ENCODE peak calls at places on chromosomes 12 and 14, in four cellular contexts. One of them, this sample, is unnamed.

GRCh38 chr12:132448453-132448800 is 41.5 kb upstream of the FBRSL1 start:
- DNase-seq in Calu3: no peak
- DNase-seq in GM20000: no peak
- DNase-seq in MM.1S: no peak
- DNase-seq in this sample: no peak

GRCh38 chr12:124496584-124496983 is 70.8 kb downstream of the NCOR2 start:
- DNase-seq in GM20000: peak
- DNase-seq in MM.1S: no peak
- DNase-seq in Calu3: no peak
- DNase-seq in this sample: no peak

GRCh38 chr12:121227294-121227693 is 17.4 kb downstream of the P2RX4 start:
- DNase-seq in MM.1S: peak
- DNase-seq in GM20000: peak
- DNase-seq in Calu3: peak
- DNase-seq in this sample: no peak

GRCh38 chr14:72173038-72173720 is 240.9 kb downstream of the RGS6 start:
- DNase-seq in MM.1S: no peak
- DNase-seq in GM20000: no peak
- DNase-seq in Calu3: no peak
- DNase-seq in this sample: no peak

GRCh38 chr12:114669501-114670256 is 14.3 kb downstream of the TBX3 start:
- DNase-seq in MM.1S: no peak
- DNase-seq in Calu3: no peak
- DNase-seq in GM20000: no peak
- DNase-seq in this sample: peak

GRCh38 chr14:90483551-90483950 is 86.7 kb downstream of the CALM1 start:
- DNase-seq in GM20000: no peak
- DNase-seq in MM.1S: no peak
- DNase-seq in Calu3: peak
- DNase-seq in this sample: no peak

GRCh38 chr14:103008768-103009342 is 48.5 kb downstream of the CDC42BPB start:
- DNase-seq in GM20000: no peak
- DNase-seq in Calu3: no peak
- DNase-seq in MM.1S: no peak
- DNase-seq in this sample: no peak

GRCh38 chr14:85263916-85264315 is 266.0 kb upstream of the FLRT2 start:
- DNase-seq in MM.1S: no peak
- DNase-seq in GM20000: no peak
- DNase-seq in Calu3: no peak
- DNase-seq in this sample: peak

GRCh38 chr12:16384732-16385131 is 37.3 kb downstream of the MGST1 start:
- DNase-seq in MM.1S: no peak
- DNase-seq in GM20000: no peak
- DNase-seq in Calu3: no peak
- DNase-seq in this sample: no peak

GRCh38 chr14:77094672-77095284 is 3.3 kb upstream of the CIPC start:
- DNase-seq in GM20000: peak
- DNase-seq in MM.1S: peak
- DNase-seq in Calu3: peak
- DNase-seq in this sample: peak

GRCh38 chr12:9344540-9344939 is 136.3 kb upstream of the PZP start:
- DNase-seq in MM.1S: no peak
- DNase-seq in Calu3: no peak
- DNase-seq in GM20000: no peak
- DNase-seq in this sample: no peak

GRCh38 chr12:118238888-118239287 is 103.0 kb downstream of the PEBP1 start:
- DNase-seq in MM.1S: no peak
- DNase-seq in Calu3: no peak
- DNase-seq in GM20000: peak
- DNase-seq in this sample: no peak

GRCh38 chr12:5506295-5506694 is 74.4 kb downstream of the NTF3 start:
- DNase-seq in MM.1S: no peak
- DNase-seq in Calu3: no peak
- DNase-seq in GM20000: no peak
- DNase-seq in this sample: no peak

GRCh38 chr14:75204106-75204505 is 27.7 kb upstream of the TMED10 start:
- DNase-seq in GM20000: no peak
- DNase-seq in Calu3: peak
- DNase-seq in MM.1S: no peak
- DNase-seq in this sample: no peak

GRCh38 chr12:114316076-114316475 is 89.9 kb downstream of the TBX5 start:
- DNase-seq in MM.1S: no peak
- DNase-seq in GM20000: no peak
- DNase-seq in Calu3: no peak
- DNase-seq in this sample: no peak

GRCh38 chr12:70367268-70368141 is 1.4 kb downstream of the KCNMB4 start:
- DNase-seq in Calu3: no peak
- DNase-seq in GM20000: no peak
- DNase-seq in MM.1S: no peak
- DNase-seq in this sample: no peak

GRCh38 chr14:73286598-73286997 is 49.3 kb downstream of the PAPLN start:
- DNase-seq in GM20000: no peak
- DNase-seq in Calu3: no peak
- DNase-seq in MM.1S: no peak
- DNase-seq in this sample: no peak

GRCh38 chr14:73280903-73281302 is 43.6 kb downstream of the PAPLN start:
- DNase-seq in Calu3: no peak
- DNase-seq in MM.1S: no peak
- DNase-seq in GM20000: no peak
- DNase-seq in this sample: no peak

GRCh38 chr14:73287071-73287470 is 49.8 kb downstream of the PAPLN start:
- DNase-seq in GM20000: no peak
- DNase-seq in Calu3: no peak
- DNase-seq in MM.1S: no peak
- DNase-seq in this sample: no peak

GRCh38 chr14:73285979-73286378 is 48.7 kb downstream of the PAPLN start:
- DNase-seq in GM20000: no peak
- DNase-seq in MM.1S: no peak
- DNase-seq in Calu3: no peak
- DNase-seq in this sample: no peak

DNA sequence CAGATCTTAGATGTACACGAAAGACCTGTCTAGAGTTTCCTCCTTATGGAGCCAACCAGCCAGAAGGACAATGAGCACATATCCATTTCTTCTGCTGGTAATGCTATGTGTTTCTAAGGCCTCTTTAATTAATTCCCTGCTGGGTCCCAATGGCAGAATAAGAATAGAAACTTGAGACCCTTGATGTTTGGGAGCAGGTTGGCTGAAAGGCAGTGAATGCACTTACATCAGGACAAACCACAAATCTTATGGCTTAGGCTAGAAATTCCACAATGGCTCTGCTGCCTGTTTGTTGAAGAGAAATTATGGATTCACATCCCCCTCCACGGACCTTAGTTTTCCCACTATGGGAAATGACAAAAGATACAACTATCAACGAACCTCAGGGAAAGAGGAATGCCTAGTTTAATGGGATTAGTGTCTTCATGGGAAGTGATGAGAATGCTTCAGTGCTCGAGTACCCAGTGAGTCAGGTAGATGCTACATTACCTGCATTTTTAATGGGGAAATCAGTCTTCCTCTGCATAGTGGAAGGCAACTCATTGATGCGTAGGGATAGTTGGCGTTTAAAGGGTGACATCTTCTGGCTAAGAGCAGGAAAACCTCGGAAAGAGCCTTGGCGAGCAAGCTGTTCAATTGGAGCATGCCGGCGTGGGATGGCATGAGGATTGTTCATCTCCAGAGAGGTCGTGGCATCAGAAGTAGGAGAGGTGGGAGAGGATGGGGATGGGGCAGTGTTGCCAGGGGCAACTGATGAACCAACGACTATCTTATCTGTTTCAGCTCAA is 46.5 kb downstream of the PAPLN start:
- DNase-seq in Calu3: no peak
- DNase-seq in GM20000: no peak
- DNase-seq in MM.1S: no peak
- DNase-seq in this sample: no peak
- TF ChIP-seq CTCF in Calu3: no peak
- TF ChIP-seq CTCF in GM20000: no peak
- TF ChIP-seq CTCF in MM.1S: no peak
- TF ChIP-seq CTCF in this sample: peak

GRCh38 chr14:22008098-22008412 is 334.4 kb upstream of the OR4E1 start:
- DNase-seq in MM.1S: no peak
- DNase-seq in GM20000: no peak
- DNase-seq in Calu3: no peak
- DNase-seq in this sample: no peak

GRCh38 chr14:22007278-22008097 is 333.9 kb upstream of the OR4E1 start:
- DNase-seq in Calu3: no peak
- DNase-seq in GM20000: no peak
- DNase-seq in MM.1S: no peak
- DNase-seq in this sample: no peak

GRCh38 chr14:21999400-21999799 is 325.8 kb upstream of the OR4E1 start:
- DNase-seq in GM20000: no peak
- DNase-seq in Calu3: no peak
- DNase-seq in MM.1S: no peak
- DNase-seq in this sample: no peak

GRCh38 chr14:22003471-22003870 is 329.9 kb upstream of the OR4E1 start:
- DNase-seq in MM.1S: no peak
- DNase-seq in Calu3: no peak
- DNase-seq in GM20000: no peak
- DNase-seq in this sample: no peak

DNA sequence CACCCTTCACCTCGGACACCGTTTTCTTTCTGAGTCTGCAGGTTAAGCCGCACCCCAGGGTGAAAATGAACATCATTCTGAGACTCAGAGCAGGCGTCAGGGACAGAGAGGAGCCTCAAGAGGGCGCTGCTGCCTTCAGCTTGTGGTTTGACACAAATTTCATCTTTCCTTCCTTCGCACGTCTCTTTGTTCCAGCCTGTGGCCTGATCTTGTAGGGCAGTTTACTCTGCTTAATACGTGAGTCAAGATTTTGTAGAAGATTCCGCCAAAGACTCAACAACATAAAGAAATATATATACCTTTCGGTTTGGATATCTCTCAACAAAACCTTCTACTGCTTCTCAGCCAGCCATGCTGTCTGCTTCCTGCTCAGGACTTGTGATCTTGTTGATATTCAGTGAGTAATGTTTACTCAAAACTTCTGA is 329.3 kb upstream of the OR4E1 start:
- DNase-seq in Calu3: peak
- DNase-seq in MM.1S: peak
- DNase-seq in GM20000: no peak
- DNase-seq in this sample: no peak
- TF ChIP-seq CTCF in Calu3: no peak
- TF ChIP-seq CTCF in MM.1S: peak
- TF ChIP-seq CTCF in GM20000: peak
- TF ChIP-seq CTCF in this sample: no peak

GRCh38 chr12:325886-326285 is 63.2 kb downstream of the KDM5A start:
- DNase-seq in MM.1S: no peak
- DNase-seq in Calu3: no peak
- DNase-seq in GM20000: no peak
- DNase-seq in this sample: no peak

GRCh38 chr12:319116-319515 is 56.5 kb upstream of the SLC6A13 start:
- DNase-seq in MM.1S: no peak
- DNase-seq in GM20000: no peak
- DNase-seq in Calu3: no peak
- DNase-seq in this sample: no peak

GRCh38 chr12:323507-323906 is 60.9 kb upstream of the SLC6A13 start:
- DNase-seq in MM.1S: no peak
- DNase-seq in GM20000: no peak
- DNase-seq in Calu3: no peak
- DNase-seq in this sample: no peak

DNA sequence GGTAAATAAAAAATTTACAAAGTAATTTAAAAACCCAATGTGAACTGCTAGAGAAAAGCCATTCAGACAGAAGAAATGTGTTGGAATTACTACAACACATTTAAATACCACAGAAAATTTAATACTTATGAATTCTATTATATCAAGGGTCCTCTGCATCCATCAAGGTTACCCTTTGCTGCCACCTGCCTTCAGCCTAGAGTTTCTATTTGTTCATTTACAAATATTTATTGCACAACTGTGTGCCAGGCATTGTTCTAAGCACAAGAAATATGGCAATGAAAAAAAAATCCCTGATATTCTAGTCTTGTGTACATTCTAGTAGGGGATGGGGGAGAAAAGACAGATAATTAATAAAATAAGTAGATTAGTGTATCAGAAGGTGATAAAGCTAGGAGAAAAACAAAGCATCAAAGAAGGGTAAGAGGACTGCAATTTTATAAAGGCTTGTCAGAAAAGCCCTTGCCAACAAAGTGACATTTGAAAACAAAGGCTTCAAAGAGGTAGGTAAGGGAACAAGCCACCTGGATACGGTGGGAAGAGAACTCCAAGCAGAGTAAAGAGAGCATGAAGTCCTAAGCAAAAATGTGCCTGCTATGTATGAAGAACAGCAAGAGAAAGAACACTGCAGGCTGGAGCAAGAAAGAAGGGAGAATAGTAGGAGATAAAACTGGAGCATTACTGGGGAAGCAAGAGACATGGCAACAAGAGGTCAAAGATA is 59.1 kb upstream of the SLC6A13 start:
- DNase-seq in GM20000: no peak
- DNase-seq in MM.1S: no peak
- DNase-seq in Calu3: peak
- DNase-seq in this sample: no peak
- TF ChIP-seq CTCF in GM20000: no peak
- TF ChIP-seq CTCF in MM.1S: no peak
- TF ChIP-seq CTCF in Calu3: no peak
- TF ChIP-seq CTCF in this sample: no peak

GRCh38 chr12:93696462-93696861 is 19.3 kb downstream of the CRADD start:
- DNase-seq in Calu3: no peak
- DNase-seq in MM.1S: no peak
- DNase-seq in GM20000: no peak
- DNase-seq in this sample: no peak

GRCh38 chr12:93699271-93700141 is 22.3 kb downstream of the CRADD start:
- DNase-seq in GM20000: no peak
- DNase-seq in MM.1S: no peak
- DNase-seq in Calu3: no peak
- DNase-seq in this sample: peak

GRCh38 chr12:93704122-93704521 is 26.9 kb downstream of the CRADD start:
- DNase-seq in Calu3: no peak
- DNase-seq in GM20000: peak
- DNase-seq in MM.1S: no peak
- DNase-seq in this sample: no peak

GRCh38 chr12:93702707-93703305 is 25.6 kb downstream of the CRADD start:
- DNase-seq in MM.1S: no peak
- DNase-seq in GM20000: no peak
- DNase-seq in Calu3: no peak
- DNase-seq in this sample: no peak

DNA sequence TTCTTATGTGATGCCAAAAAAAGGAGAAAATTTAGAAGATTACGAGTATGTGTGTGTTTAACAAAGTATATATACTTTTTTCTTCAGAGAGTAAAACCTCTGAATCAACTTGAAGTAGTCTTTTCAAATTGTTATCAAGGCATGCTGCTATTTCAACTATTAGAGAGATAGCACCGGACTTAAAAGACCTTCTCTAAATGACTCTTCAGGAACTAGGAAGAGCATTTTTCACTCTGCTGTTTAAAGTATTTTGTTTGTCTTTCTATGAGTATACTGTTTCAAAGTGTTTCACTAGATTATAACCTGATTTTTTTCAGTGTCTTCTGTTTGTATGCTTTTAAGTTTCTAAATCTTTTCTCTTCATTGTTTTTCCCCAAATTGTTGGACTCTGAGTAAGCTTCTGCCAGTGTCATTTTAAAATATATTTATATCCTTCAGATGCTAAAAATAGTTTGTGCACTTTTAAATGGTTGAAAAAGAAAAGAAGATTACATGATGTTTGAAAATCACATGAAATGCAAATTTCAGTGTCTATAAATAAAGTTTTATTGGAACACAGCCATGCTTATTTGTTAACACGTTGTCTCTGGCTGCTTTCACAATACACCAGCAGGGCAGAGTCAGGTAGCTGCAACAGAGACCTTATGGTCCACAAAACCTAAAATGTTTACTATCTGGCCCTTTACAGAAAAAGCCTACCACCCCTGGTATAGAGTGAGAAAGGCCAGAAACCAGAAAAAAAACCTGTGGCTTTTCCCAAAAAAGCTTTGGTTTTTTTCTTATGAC is 21.3 kb downstream of the CRADD start:
- DNase-seq in MM.1S: no peak
- DNase-seq in Calu3: no peak
- DNase-seq in GM20000: no peak
- DNase-seq in this sample: no peak
- TF ChIP-seq CTCF in MM.1S: no peak
- TF ChIP-seq CTCF in Calu3: no peak
- TF ChIP-seq CTCF in GM20000: no peak
- TF ChIP-seq CTCF in this sample: no peak

This sample was measured in AG09319.